ENCODE peak calls at places on chromosomes 4 and X, in five cellular contexts. D, Y, M, H and E are unnamed samples.

GRCh38 chrX:140744085-140744484 is 34.5 kb downstream of the LINC00632 start:
- ATAC-seq in D (no peak), Y (no peak), M (no peak), H (no peak), E (no peak)

GRCh38 chr4:71292228-71292627 is 46.6 kb upstream of the SLC4A4 start:
- ATAC-seq in D (no peak), Y (no peak), M (no peak), H (no peak), E (no peak)

GRCh38 chr4:98602270-98602669 is 56.1 kb downstream of the TSPAN5 start:
- ATAC-seq in D (no peak), Y (no peak), M (no peak), H (no peak), E (no peak)

GRCh38 chrX:8731579-8732395 is at the start of gene ANOS1:
- ATAC-seq in D (peak; percentile 85), Y (peak; percentile 94), M (peak; percentile 45), H (peak; percentile 89), E (peak; percentile 66)

GRCh38 chrX:108070891-108071290 is 20.5 kb downstream of the PSMD10 start:
- ATAC-seq in D (no peak), Y (peak; percentile 64), M (no peak), H (no peak), E (no peak)

GRCh38 chrX:3638280-3638873 is 75.1 kb downstream of the PRKX start:
- ATAC-seq in D (no peak), Y (no peak), M (no peak), H (no peak), E (no peak)

GRCh38 chr4:140485939-140486338 is 12.2 kb downstream of the MGAT4D start:
- ATAC-seq in D (no peak), Y (no peak), M (no peak), H (peak; percentile 34), E (no peak)

GRCh38 chrX:39836802-39837420 is 260.8 kb downstream of the BCOR start:
- ATAC-seq in D (no peak), Y (peak; percentile 54), M (no peak), H (no peak), E (no peak)

GRCh38 chrX:150752124-150752523 is 58.9 kb downstream of the MTMR1 start:
- ATAC-seq in D (no peak), Y (peak; percentile 37), M (no peak), H (no peak), E (no peak)

GRCh38 chrX:106932492-106932923 is 12.3 kb downstream of the CLDN2 start:
- ATAC-seq in D (no peak), Y (peak; percentile 74), M (no peak), H (no peak), E (no peak)

GRCh38 chr4:76787898-76788297 is 110.0 kb downstream of the SOWAHB start:
- ATAC-seq in D (no peak), Y (no peak), M (no peak), H (no peak), E (no peak)

GRCh38 chr4:112325522-112325921 is 28.4 kb downstream of the ALPK1 start:
- ATAC-seq in D (no peak), Y (no peak), M (no peak), H (no peak), E (no peak)

GRCh38 chr4:89365375-89366170 is 58.0 kb upstream of the GPRIN3 start:
- ATAC-seq in D (no peak), Y (no peak), M (no peak), H (no peak), E (no peak)

GRCh38 chrX:75887833-75888232 is 102.8 kb upstream of the MAGEE2 start:
- ATAC-seq in D (no peak), Y (no peak), M (no peak), H (no peak), E (no peak)

GRCh38 chrX:94256396-94256795 is 582.4 kb downstream of the FAM133A start:
- ATAC-seq in D (no peak), Y (no peak), M (no peak), H (no peak), E (no peak)

GRCh38 chr4:142318280-142318679 is 527.8 kb downstream of the INPP4B start:
- ATAC-seq in D (no peak), Y (no peak), M (no peak), H (no peak), E (no peak)

GRCh38 chr4:73944061-73944875 is 37.6 kb downstream of the PF4 start:
- ATAC-seq in D (no peak), Y (no peak), M (peak; percentile 50), H (peak; percentile 47), E (peak; percentile 39)

GRCh38 chrX:24676403-24677024 is 17.2 kb upstream of the POLA1 start:
- ATAC-seq in D (no peak), Y (no peak), M (no peak), H (no peak), E (peak; percentile 25)

GRCh38 chrX:2513120-2513664 is 12.4 kb upstream of the DHRSX start:
- ATAC-seq in D (no peak), Y (no peak), M (no peak), H (no peak), E (no peak)

GRCh38 chr4:105686571-105686970 is 21.9 kb downstream of the INTS12 start:
- ATAC-seq in D (no peak), Y (no peak), M (no peak), H (no peak), E (no peak)

GRCh38 chr4:88177981-88178632 is 19.7 kb upstream of the ABCG2 start:
- ATAC-seq in D (peak; percentile 95), Y (no peak), M (no peak), H (peak; percentile 93), E (no peak)

GRCh38 chrX:48719958-48720357 is 23.4 kb downstream of the SUV39H1 start:
- ATAC-seq in D (no peak), Y (no peak), M (no peak), H (no peak), E (no peak)

GRCh38 chr4:80360900-80361299 is 25.4 kb downstream of the CFAP299 start:
- ATAC-seq in D (no peak), Y (no peak), M (no peak), H (no peak), E (no peak)

GRCh38 chr4:26830016-26830415 is 30.6 kb upstream of the STIM2 start:
- ATAC-seq in D (no peak), Y (no peak), M (no peak), H (no peak), E (no peak)

GRCh38 chr4:26829018-26829417 is 31.6 kb upstream of the STIM2 start:
- ATAC-seq in D (no peak), Y (no peak), M (peak; percentile 57), H (no peak), E (no peak)

GRCh38 chr4:26823583-26823982 is 37.1 kb upstream of the STIM2 start:
- ATAC-seq in D (no peak), Y (no peak), M (no peak), H (no peak), E (no peak)

GRCh38 chr4:26827798-26828197 is 32.8 kb upstream of the STIM2 start:
- ATAC-seq in D (no peak), Y (no peak), M (peak; percentile 55), H (no peak), E (no peak)

DNA sequence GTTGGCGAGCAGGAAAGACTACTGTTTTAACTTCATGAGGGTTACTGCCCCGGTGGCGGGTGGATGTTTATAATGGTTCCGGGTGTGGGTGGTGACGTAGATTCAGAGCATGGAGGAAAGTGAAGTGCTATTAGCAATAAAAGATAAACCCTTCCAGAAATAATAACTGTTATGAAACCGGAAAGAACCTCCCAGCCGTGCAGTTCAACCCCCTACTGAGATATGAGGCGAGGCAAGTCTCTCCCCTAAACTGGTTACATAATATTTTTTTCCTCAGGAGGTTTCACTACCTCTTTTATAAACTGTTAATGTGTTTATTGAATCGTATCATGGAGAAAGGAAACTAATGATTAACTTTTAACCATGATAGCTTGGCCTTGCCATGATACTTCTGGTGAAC is 33.9 kb upstream of the STIM2 start:
- ATAC-seq in D (no peak), Y (no peak), M (peak; percentile 77), H (no peak), E (peak; percentile 41)
- H3K4me1 ChIP-seq in D (peaks cover 4% of the 10 kb centered on the region), Y (no peaks in the 10 kb centered on the region), M (peaks cover 45% of the 10 kb centered on the region), H (peaks cover 20% of the 10 kb centered on the region), E (no peaks in the 10 kb centered on the region)

DNA sequence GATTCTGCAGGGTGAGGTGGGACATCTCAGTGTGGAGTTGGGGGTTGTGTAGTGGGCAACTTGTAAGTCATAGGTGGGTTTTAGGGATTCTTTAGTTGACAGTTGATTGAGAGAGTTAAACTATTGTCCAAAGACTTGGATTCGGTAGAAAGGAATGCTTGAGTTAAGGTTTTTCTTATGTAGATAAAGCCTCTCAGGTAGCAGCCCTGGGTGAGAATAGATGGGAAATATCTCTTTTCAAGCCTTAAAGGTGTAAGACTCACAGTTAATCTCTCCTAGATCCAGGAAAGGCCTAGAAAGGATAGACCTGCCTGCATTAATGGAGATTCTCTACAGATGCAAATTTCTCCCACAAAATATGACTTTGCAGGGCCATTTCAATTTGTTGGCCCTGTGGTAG is 108.4 kb downstream of the ARSJ start:
- ATAC-seq in D (no peak), Y (no peak), M (no peak), H (no peak), E (no peak)
- TF ChIP-seq CTCF in D (no peak), Y (no peak), M (no peak), H (no peak), E (no peak)

GRCh38 chr4:5051210-5051691 is at the start of gene STK32B:
- ATAC-seq in D (peak; percentile 43), Y (no peak), M (peak; percentile 52), H (peak; percentile 36), E (peak; percentile 78)

GRCh38 chr4:5051692-5052423 is 578 bp downstream of the STK32B start:
- ATAC-seq in D (peak; percentile 20), Y (no peak), M (peak; percentile 22), H (no peak), E (peak; percentile 30)

GRCh38 chr4:5050520-5050955 is 742 bp upstream of the STK32B start:
- ATAC-seq in D (peak; percentile 84), Y (no peak), M (peak; percentile 75), H (peak; percentile 78), E (peak; percentile 78)

GRCh38 chr4:5045099-5045498 is 6.2 kb upstream of the STK32B start:
- ATAC-seq in D (no peak), Y (no peak), M (no peak), H (no peak), E (no peak)

DNA sequence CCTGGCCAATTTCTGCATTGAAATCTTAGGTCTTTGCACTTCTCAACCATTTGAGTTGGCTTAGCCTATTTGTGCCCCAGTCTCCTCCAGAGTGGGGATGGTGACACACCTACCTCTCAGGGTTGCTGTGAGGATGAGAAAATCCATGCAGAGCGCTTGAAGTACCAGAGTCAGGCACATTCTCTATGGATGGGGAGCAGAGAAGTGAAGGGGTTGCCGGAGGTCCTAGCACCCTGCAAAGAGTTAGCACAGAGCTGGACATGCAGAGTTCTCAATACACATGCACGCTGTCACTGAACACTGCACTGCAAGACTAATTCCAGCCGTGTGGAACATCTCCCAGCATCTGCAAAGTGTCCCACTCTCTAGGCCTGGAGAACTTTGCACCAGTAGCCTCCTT is 2.6 kb upstream of the STK32B start:
- ATAC-seq in D (no peak), Y (no peak), M (no peak), H (no peak), E (no peak)
- H3K4me1 ChIP-seq in D (no peaks in the 10 kb centered on the region), Y (peaks cover 3% of the 10 kb centered on the region), M (peaks cover 16% of the 10 kb centered on the region), H (peaks cover 20% of the 10 kb centered on the region), E (peaks cover 29% of the 10 kb centered on the region)

DNA sequence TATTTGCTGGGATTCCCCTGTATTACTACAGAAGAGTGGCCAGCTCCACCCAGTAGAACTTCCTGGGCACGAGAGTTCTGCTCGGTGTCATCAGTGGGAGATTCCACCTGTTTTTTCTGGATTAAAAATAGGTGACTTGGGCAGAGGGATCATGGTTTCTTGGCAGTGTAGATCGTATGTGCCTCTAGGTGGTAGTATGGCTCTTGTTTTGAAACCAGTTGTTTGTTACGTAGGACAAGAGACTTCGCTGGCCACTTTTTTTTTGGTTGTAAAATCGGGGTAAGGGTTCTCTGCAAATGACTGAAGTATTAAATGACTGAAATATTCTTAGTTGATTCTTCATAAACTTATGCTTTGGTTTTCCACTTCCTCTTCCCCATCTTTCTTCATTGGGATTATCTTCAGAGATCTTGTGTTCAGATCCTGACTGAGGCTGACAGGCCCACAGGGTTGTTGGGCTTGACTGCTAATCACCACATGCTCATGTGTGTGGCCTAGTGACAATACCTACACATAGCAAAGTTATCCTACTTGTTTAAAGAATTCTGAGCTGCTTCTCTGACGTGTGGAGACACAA is 43.8 kb upstream of the WDR1 start:
- ATAC-seq in D (no peak), Y (peak; percentile 47), M (no peak), H (no peak), E (no peak)
- TF ChIP-seq CTCF in D (no peak), Y (peak; percentile 40), M (no peak), H (peak; percentile 6), E (peak; percentile 52)